ENCODE peak calls at places on chromosome 7, in eight cellular contexts. C, Q, E, P, X, M, V and I are unnamed samples.
A peak's percentile ranks its signal among the peaks of the same experiment; 100 is the strongest.

GRCh38 chr7:84218681-84219080 is 24.1 kb upstream of the SEMA3A start:
- DNase-seq in C (peak; percentile 77), Q (no peak), E (no peak), P (no peak), X (no peak), M (no peak), V (no peak), I (no peak)

GRCh38 chr7:32616625-32617024 is 121.3 kb downstream of the AVL9 start:
- DNase-seq in C (peak; percentile 84), Q (no peak), E (no peak), P (no peak), X (no peak), M (no peak), V (no peak), I (peak; percentile 77)

GRCh38 chr7:151201751-151202150 is 8.5 kb downstream of the H2BK1 start:
- DNase-seq in C (no peak), Q (no peak), E (no peak), P (no peak), X (no peak), M (no peak), V (no peak), I (no peak)

GRCh38 chr7:150450491-150450992 is at the start of gene GIMAP8:
- DNase-seq in C (no peak), Q (peak; percentile 31), E (peak; percentile 21), P (peak; percentile 24), X (peak; percentile 47), M (peak; percentile 26), V (peak; percentile 40), I (no peak)

GRCh38 chr7:149821191-149822148 is 16.7 kb upstream of the ZNF862 start:
- DNase-seq in C (no peak), Q (no peak), E (no peak), P (no peak), X (no peak), M (no peak), V (no peak), I (no peak)

GRCh38 chr7:42029405-42029804 is 207.6 kb downstream of the GLI3 start:
- DNase-seq in C (no peak), Q (no peak), E (no peak), P (no peak), X (no peak), M (no peak), V (no peak), I (no peak)

GRCh38 chr7:122944682-122945303 is 50.7 kb downstream of the TAS2R16 start:
- DNase-seq in C (no peak), Q (no peak), E (no peak), P (no peak), X (no peak), M (no peak), V (no peak), I (no peak)

GRCh38 chr7:55348502-55348901 is 16.6 kb upstream of the LANCL2 start:
- DNase-seq in C (peak; percentile 28), Q (no peak), E (peak; percentile 16), P (no peak), X (no peak), M (no peak), V (no peak), I (peak; percentile 61)

GRCh38 chr7:2609001-2609411 is 22.8 kb upstream of the TTYH3 start:
- DNase-seq in C (no peak), Q (peak; percentile 79), E (no peak), P (no peak), X (no peak), M (no peak), V (peak; percentile 86), I (no peak)

GRCh38 chr7:143145-143751 is 49.1 kb upstream of the FAM20C start:
- DNase-seq in C (no peak), Q (no peak), E (no peak), P (no peak), X (no peak), M (no peak), V (no peak), I (no peak)

GRCh38 chr7:140698477-140698876 is 2.0 kb downstream of the NDUFB2 start:
- DNase-seq in C (no peak), Q (no peak), E (no peak), P (no peak), X (no peak), M (no peak), V (no peak), I (no peak)

GRCh38 chr7:117827861-117828260 is 45.4 kb downstream of the CTTNBP2 start:
- DNase-seq in C (peak; percentile 35), Q (no peak), E (no peak), P (no peak), X (no peak), M (no peak), V (no peak), I (peak; percentile 37)

GRCh38 chr7:82443801-82444219 is 233 bp upstream of the CACNA2D1 start:
- DNase-seq in C (peak; percentile 85), Q (peak; percentile 8), E (peak; percentile 87), P (peak; percentile 93), X (no peak), M (no peak), V (peak; percentile 15), I (peak; percentile 94)

GRCh38 chr7:56537952-56538351 is 421.7 kb upstream of the NUPR2 start:
- DNase-seq in C (no peak), Q (no peak), E (no peak), P (peak; percentile 84), X (no peak), M (no peak), V (no peak), I (no peak)

GRCh38 chr7:37942934-37943610 is 22.6 kb downstream of the EPDR1 start:
- DNase-seq in C (no peak), Q (no peak), E (peak; percentile 37), P (peak; percentile 92), X (no peak), M (no peak), V (no peak), I (peak; percentile 21)

GRCh38 chr7:19122018-19122588 is 4.7 kb upstream of the TWIST1 start:
- DNase-seq in C (no peak), Q (no peak), E (peak; percentile 4), P (no peak), X (no peak), M (no peak), V (no peak), I (no peak)

GRCh38 chr7:37109016-37109415 is 339.6 kb downstream of the ELMO1 start:
- DNase-seq in C (no peak), Q (no peak), E (peak; percentile 7), P (no peak), X (no peak), M (no peak), V (no peak), I (no peak)

GRCh38 chr7:79749851-79750250 is 296.4 kb upstream of the MAGI2 start:
- DNase-seq in C (no peak), Q (no peak), E (no peak), P (no peak), X (no peak), M (no peak), V (no peak), I (no peak)

GRCh38 chr7:100908512-100908911 is 12.8 kb upstream of the ACHE start:
- DNase-seq in C (no peak), Q (no peak), E (no peak), P (no peak), X (no peak), M (no peak), V (no peak), I (no peak)

GRCh38 chr7:111953611-111954010 is 252.6 kb downstream of the DOCK4 start:
- DNase-seq in C (no peak), Q (no peak), E (no peak), P (peak; percentile 24), X (no peak), M (no peak), V (no peak), I (no peak)

GRCh38 chr7:102140952-102141370 is 145.7 kb upstream of the SH2B2 start:
- DNase-seq in C (no peak), Q (peak; percentile 27), E (no peak), P (no peak), X (no peak), M (no peak), V (no peak), I (no peak)

GRCh38 chr7:65509368-65510186 is 135.9 kb downstream of the ZNF92 start:
- DNase-seq in C (no peak), Q (no peak), E (no peak), P (peak; percentile 17), X (peak; percentile 5), M (no peak), V (no peak), I (peak; percentile 15)